ENCODE peak calls at places on chromosomes 5 and 9, in six cellular contexts. U is kidney epithelial cell; P is GM20000; K is effector CD4-positive, alpha-beta T cell; G is head of caudate nucleus; M is IMR-90. H is an unnamed sample.

GRCh38 chr5:172870261-172870806 is 36.3 kb downstream of the ERGIC1 start:
- DNase-seq in U (peak), P (no peak), K (no peak), G (peak), M (peak), H (no peak)

GRCh38 chr9:87556821-87557220 is 59.2 kb downstream of the DAPK1 start:
- DNase-seq in U (no peak), P (no peak), K (no peak), G (no peak), M (no peak), H (no peak)

GRCh38 chr5:78896128-78896527 is 89.0 kb downstream of the ARSB start:
- DNase-seq in U (no peak), P (no peak), K (no peak), G (no peak), M (peak), H (no peak)

GRCh38 chr9:134146774-134147493 is 11.1 kb downstream of the WDR5 start:
- DNase-seq in U (no peak), P (no peak), K (no peak), G (no peak), M (no peak), H (no peak)

GRCh38 chr9:27194401-27195091 is 85.5 kb downstream of the TEK start:
- DNase-seq in U (peak), P (no peak), K (no peak), G (no peak), M (peak), H (no peak)

GRCh38 chr5:56669534-56670483 is 145.5 kb upstream of the MAP3K1 start:
- DNase-seq in U (no peak), P (peak), K (peak), G (no peak), M (peak), H (no peak)

GRCh38 chr9:61669352-61669751 is 479.5 kb downstream of the SPATA31A7 start:
- DNase-seq in U (no peak), P (peak), K (no peak), G (no peak), M (no peak), H (peak)

GRCh38 chr9:37119360-37119759 is 1.0 kb upstream of the ZCCHC7 start:
- DNase-seq in U (no peak), P (no peak), K (no peak), G (no peak), M (no peak), H (no peak)

GRCh38 chr5:38060354-38060753 is 198.0 kb upstream of the EGFLAM start:
- DNase-seq in U (no peak), P (no peak), K (no peak), G (no peak), M (peak), H (no peak)

GRCh38 chr5:10307206-10308148 is at the start of gene CMBL:
- DNase-seq in U (no peak), P (peak), K (no peak), G (peak), M (peak), H (no peak)

GRCh38 chr5:4228708-4229107 is 633.1 kb downstream of the IRX1 start:
- DNase-seq in U (no peak), P (no peak), K (no peak), G (no peak), M (no peak), H (no peak)

GRCh38 chr5:176697267-176697928 is 50.1 kb downstream of the TSPAN17 start:
- DNase-seq in U (no peak), P (no peak), K (no peak), G (no peak), M (no peak), H (no peak)

GRCh38 chr5:112445626-112446350 is 26.7 kb upstream of the EPB41L4A start:
- DNase-seq in U (no peak), P (no peak), K (no peak), G (no peak), M (no peak), H (no peak)

GRCh38 chr5:177458912-177459350 is 12.3 kb downstream of the PRR7 start:
- DNase-seq in U (no peak), P (no peak), K (no peak), G (peak), M (peak), H (no peak)

GRCh38 chr9:93233033-93233432 is 49.1 kb downstream of the WNK2 start:
- DNase-seq in U (no peak), P (no peak), K (no peak), G (no peak), M (no peak), H (no peak)

GRCh38 chr5:74442466-74442865 is 198.1 kb downstream of the ENC1 start:
- DNase-seq in U (no peak), P (no peak), K (no peak), G (no peak), M (no peak), H (no peak)

GRCh38 chr5:60672693-60673264 is 27.2 kb downstream of the DEPDC1B start:
- DNase-seq in U (no peak), P (no peak), K (no peak), G (no peak), M (no peak), H (no peak)

GRCh38 chr5:84961193-84961592 is 576.5 kb upstream of the EDIL3 start:
- DNase-seq in U (no peak), P (no peak), K (no peak), G (no peak), M (no peak), H (no peak)

GRCh38 chr5:5716665-5717064 is 294.2 kb downstream of the ICE1 start:
- DNase-seq in U (no peak), P (no peak), K (no peak), G (no peak), M (no peak), H (no peak)

GRCh38 chr5:10555134-10555733 is 8.6 kb upstream of the ANKRD33B start:
- DNase-seq in U (peak), P (no peak), K (no peak), G (no peak), M (peak), H (peak)

GRCh38 chr9:92774274-92774673 is 9.6 kb upstream of the BICD2 start:
- DNase-seq in U (no peak), P (no peak), K (no peak), G (no peak), M (peak), H (no peak)

GRCh38 chr5:144205141-144205551 is 34.5 kb downstream of the KCTD16 start:
- DNase-seq in U (no peak), P (no peak), K (no peak), G (peak), M (peak), H (no peak)

GRCh38 chr5:72917371-72917776 is 38.5 kb upstream of the FCHO2 start:
- DNase-seq in U (no peak), P (no peak), K (no peak), G (no peak), M (no peak), H (no peak)

GRCh38 chr9:93118863-93119702 is 15.0 kb downstream of the NINJ1 start:
- DNase-seq in U (no peak), P (no peak), K (no peak), G (peak), M (no peak), H (peak)

GRCh38 chr9:12640021-12640587 is 53.1 kb upstream of the TYRP1 start:
- DNase-seq in U (peak), P (peak), K (no peak), G (no peak), M (peak), H (no peak)

GRCh38 chr9:77177894-77178794 is 810 bp downstream of the VPS13A start:
- DNase-seq in U (no peak), P (peak), K (peak), G (peak), M (peak), H (no peak)

GRCh38 chr9:133160742-133161541 is 2.8 kb downstream of the GBGT1 start:
- DNase-seq in U (no peak), P (peak), K (peak), G (no peak), M (peak), H (no peak)

GRCh38 chr5:136620016-136620419 is 254.7 kb upstream of the TRPC7 start:
- DNase-seq in U (no peak), P (no peak), K (no peak), G (no peak), M (peak), H (no peak)

GRCh38 chr5:95712347-95712958 is 18.7 kb upstream of the RHOBTB3 start:
- DNase-seq in U (peak), P (no peak), K (no peak), G (no peak), M (peak), H (no peak)

GRCh38 chr5:74324556-74324955 is 316.0 kb downstream of the ENC1 start:
- DNase-seq in U (no peak), P (no peak), K (no peak), G (no peak), M (no peak), H (no peak)

GRCh38 chr5:72842816-72843215 is 26.4 kb downstream of the TNPO1 start:
- DNase-seq in U (peak), P (no peak), K (no peak), G (no peak), M (peak), H (no peak)

GRCh38 chr9:77014597-77015263 is 4.7 kb upstream of the FOXB2 start:
- DNase-seq in U (no peak), P (no peak), K (no peak), G (no peak), M (no peak), H (no peak)

GRCh38 chr5:96733771-96734498 is 71.8 kb downstream of the CAST start:
- DNase-seq in U (no peak), P (no peak), K (no peak), G (no peak), M (peak), H (no peak)

GRCh38 chr5:178465228-178465860 is 124.8 kb downstream of the COL23A1 start:
- DNase-seq in U (no peak), P (no peak), K (no peak), G (no peak), M (no peak), H (no peak)

GRCh38 chr5:14440598-14441401 is 140.8 kb upstream of the OTULINL start:
- DNase-seq in U (no peak), P (no peak), K (no peak), G (peak), M (peak), H (no peak)

GRCh38 chr5:6604341-6604740 is 28.5 kb downstream of the NSUN2 start:
- DNase-seq in U (no peak), P (no peak), K (no peak), G (no peak), M (no peak), H (no peak)

H was measured in mesenteric fat pad.